ENCODE peak calls at places on chromosomes 6 and 20, in ten cellular contexts. N, B, W, K, C, O, D, S, Z and Y are unnamed samples.

GRCh38 chr6:158071121-158072082 is 89.7 kb downstream of the SYNJ2 start:
- DNase-seq in K (no peak), C (no peak), B (no peak), S (no peak), N (no peak), D (no peak), Z (no peak), W (no peak), O (no peak), Y (no peak)

GRCh38 chr6:159094444-159095252 is 49.9 kb upstream of the TAGAP start:
- DNase-seq in C (peak; percentile 32), K (no peak), W (no peak), O (no peak), N (no peak), B (no peak), S (no peak), Z (no peak), D (no peak), Y (peak; percentile 81)

GRCh38 chr20:22312744-22313346 is 271.5 kb downstream of the FOXA2 start:
- DNase-seq in K (peak; percentile 40), O (peak; percentile 62), N (peak; percentile 56), Z (no peak), D (no peak), S (peak; percentile 61), W (no peak), B (no peak), C (no peak), Y (no peak)

GRCh38 chr6:119280586-119281163 is 68.9 kb downstream of the MAN1A1 start:
- DNase-seq in Z (no peak), D (no peak), W (no peak), K (peak; percentile 31), O (no peak), S (no peak), N (no peak), C (no peak), B (no peak), Y (no peak)

GRCh38 chr6:117317261-117317660 is 51.9 kb downstream of the VGLL2 start:
- DNase-seq in B (no peak), W (no peak), O (peak; percentile 27), N (peak; percentile 2), D (no peak), S (peak; percentile 18), Z (no peak), C (no peak), K (peak; percentile 14), Y (no peak)

GRCh38 chr6:149907317-149907716 is 9.4 kb upstream of the RAET1E start:
- DNase-seq in W (no peak), Z (no peak), B (no peak), O (no peak), N (no peak), D (no peak), S (no peak), K (no peak), C (no peak), Y (peak; percentile 21)

GRCh38 chr6:139316622-139317317 is 25.0 kb upstream of the TXLNB start:
- DNase-seq in C (no peak), D (no peak), N (no peak), O (no peak), W (no peak), K (no peak), Z (no peak), B (no peak), S (no peak), Y (no peak)

GRCh38 chr6:47653706-47654105 is 44.7 kb upstream of the ADGRF4 start:
- DNase-seq in N (no peak), W (no peak), Z (no peak), S (no peak), O (peak; percentile 33), B (no peak), D (no peak), C (no peak), K (no peak), Y (no peak)

GRCh38 chr6:38814761-38815160 is 99.7 kb downstream of the DNAH8 start:
- DNase-seq in C (no peak), B (no peak), Z (no peak), D (no peak), W (no peak), N (no peak), O (no peak), K (no peak), S (no peak), Y (no peak)

GRCh38 chr6:55925292-55925691 is 49.9 kb upstream of the BMP5 start:
- DNase-seq in O (peak; percentile 78), B (no peak), K (peak; percentile 69), D (no peak), Z (no peak), S (peak; percentile 84), W (no peak), N (peak; percentile 6), C (no peak), Y (no peak)

GRCh38 chr6:159360306-159360705 is 191.1 kb downstream of the FNDC1 start:
- DNase-seq in W (no peak), D (no peak), N (no peak), Z (no peak), B (no peak), S (no peak), O (peak; percentile 52), C (no peak), K (peak; percentile 6), Y (no peak)

GRCh38 chr6:30319146-30319835 is 7.4 kb upstream of the TRIM39 start:
- DNase-seq in N (no peak), D (no peak), C (no peak), S (no peak), O (no peak), B (no peak), K (no peak), Z (no peak), W (no peak), Y (no peak)

GRCh38 chr20:35264755-35265154 is 13.2 kb downstream of the MMP24OS start:
- DNase-seq in D (no peak), N (peak; percentile 61), W (no peak), B (no peak), O (no peak), S (peak; percentile 21), C (no peak), Z (no peak), K (no peak), Y (no peak)

GRCh38 chr6:155270566-155271091 is 6.8 kb downstream of the CLDN20 start:
- DNase-seq in O (no peak), C (no peak), W (no peak), B (no peak), K (no peak), Z (no peak), D (peak; percentile 49), N (no peak), S (no peak), Y (no peak)

GRCh38 chr20:45395114-45395415 is 13.0 kb upstream of the DBNDD2 start:
- DNase-seq in K (no peak), Z (no peak), C (no peak), N (no peak), D (no peak), B (no peak), O (no peak), W (no peak), S (no peak), Y (no peak)

GRCh38 chr20:23928353-23928752 is 48.8 kb upstream of the CST5 start:
- DNase-seq in K (no peak), Z (no peak), B (no peak), W (no peak), C (no peak), N (no peak), D (no peak), S (no peak), O (no peak), Y (no peak)

DNA sequence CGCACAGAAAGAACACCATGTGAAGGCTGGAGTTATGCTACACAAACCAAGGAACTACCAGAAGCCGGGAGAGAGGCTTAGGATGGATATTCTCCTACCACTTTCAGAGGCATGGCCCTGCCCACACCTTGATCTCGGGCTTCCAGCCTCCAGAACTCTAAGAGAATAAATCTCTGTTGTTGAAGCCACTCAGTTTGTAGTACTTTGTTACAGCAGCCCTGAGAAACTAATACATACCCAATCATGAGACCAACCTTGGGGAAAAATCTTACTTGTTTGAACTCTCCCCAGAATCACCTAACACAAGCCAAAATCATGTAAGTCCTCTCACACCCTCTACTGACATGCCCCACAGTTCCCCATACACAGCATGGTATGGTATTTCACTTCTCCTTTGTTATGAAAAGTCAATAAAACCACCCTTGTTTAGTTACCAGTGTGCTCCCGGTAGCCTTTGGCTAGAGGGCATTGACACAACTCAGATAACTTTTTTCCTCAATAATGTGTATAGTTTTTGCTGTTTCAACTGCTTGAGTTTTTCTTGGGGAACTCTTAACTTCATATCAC is 40.7 kb upstream of the SLC2A12 start:
- DNase-seq in W (no peak), S (no peak), C (no peak), K (no peak), N (no peak), B (no peak), Z (no peak), D (no peak), O (no peak), Y (no peak)
- TF ChIP-seq CTCF in W (no peak), S (no peak), C (no peak), K (no peak), N (no peak), B (no peak), Z (no peak), D (no peak), O (no peak), Y (no peak)

DNA sequence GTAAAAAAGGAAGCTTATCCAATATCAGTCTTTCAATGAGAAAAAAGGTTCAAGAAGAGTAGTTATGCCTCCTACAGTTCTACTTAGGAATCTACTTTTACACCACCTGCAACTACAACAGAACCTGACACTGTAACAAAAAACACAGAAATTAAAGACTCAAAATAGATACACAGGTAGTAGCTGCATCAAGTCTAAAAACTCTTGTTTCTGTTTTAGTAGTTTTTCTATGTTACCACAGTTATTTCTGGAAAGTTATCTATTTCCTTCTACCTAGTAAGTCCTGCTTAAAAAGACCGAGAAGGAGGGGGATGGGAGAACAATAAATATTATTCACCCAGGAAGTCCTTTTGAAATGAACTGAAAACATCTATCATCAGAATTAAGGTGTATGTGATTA is 52.5 kb downstream of the ATG5 start:
- DNase-seq in B (no peak), C (no peak), K (no peak), Z (no peak), O (no peak), D (no peak), W (no peak), S (no peak), N (no peak), Y (no peak)
- TF ChIP-seq CTCF in B (no peak), C (no peak), K (no peak), Z (no peak), O (no peak), D (no peak), W (no peak), S (no peak), N (no peak), Y (no peak)

GRCh38 chr20:63520939-63521601 is 505 bp downstream of the PPDPF start:
- DNase-seq in C (peak; percentile 62), W (peak; percentile 87), K (peak; percentile 65), O (peak; percentile 61), B (peak; percentile 52), Z (peak; percentile 74), S (peak; percentile 73), N (peak; percentile 62), D (peak; percentile 47), Y (no peak)
- TF ChIP-seq CTCF in C (no peak), W (peak; percentile 14), K (no peak), O (no peak), B (no peak), Z (no peak), S (no peak), N (no peak), D (peak; percentile 10), Y (no peak)

DNA sequence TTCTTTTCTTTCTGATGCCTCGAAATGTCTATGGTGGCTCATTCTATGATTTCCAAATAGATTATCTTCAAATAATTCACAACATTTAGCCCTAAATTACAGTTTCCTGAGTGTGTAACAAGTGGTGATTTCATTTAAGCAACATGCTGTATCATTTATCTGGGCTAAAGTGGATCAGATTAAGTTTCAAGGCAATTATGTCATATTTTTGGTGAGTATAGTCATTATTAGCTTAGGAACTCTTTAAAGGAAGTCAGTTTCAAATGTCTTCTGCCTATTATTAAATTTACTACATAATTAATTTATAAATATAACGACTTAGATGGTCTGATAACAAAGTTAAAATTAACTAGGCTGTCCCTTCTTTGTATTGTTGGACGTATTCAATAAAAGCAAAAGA is 847.9 kb upstream of the FLRT3 start:
- DNase-seq in K (no peak), S (no peak), C (no peak), W (no peak), B (no peak), N (no peak), D (no peak), O (no peak), Z (no peak), Y (no peak)
- TF ChIP-seq CTCF in K (no peak), S (no peak), C (no peak), W (no peak), B (no peak), N (no peak), D (no peak), O (no peak), Z (no peak), Y (no peak)